ENCODE peak calls at places on chromosomes 16 and 17, in seven cellular contexts. A is cardiac muscle cell, C is caudate nucleus, E is right cardiac atrium, F is IMR-90, I is osteoblast, M is spleen. Z is an unnamed sample.

GRCh38 chr17:67488768-67489167 is 111.7 kb downstream of the PITPNC1 start:
- DNase-seq in A (no peak), C (no peak), E (no peak), F (no peak), I (no peak), M (no peak), Z (no peak)

GRCh38 chr16:88331989-88332920 is 50.5 kb upstream of the ZNF469 start:
- DNase-seq in A (peak), C (no peak), E (no peak), F (peak), I (peak), M (no peak), Z (peak)

GRCh38 chr17:42133461-42134041 is 10.9 kb downstream of the HSPB9 start:
- DNase-seq in A (no peak), C (no peak), E (no peak), F (no peak), I (peak), M (peak), Z (no peak)

GRCh38 chr17:49696233-49696761 is 11.5 kb downstream of the SLC35B1 start:
- DNase-seq in A (no peak), C (no peak), E (no peak), F (peak), I (no peak), M (peak), Z (no peak)

GRCh38 chr16:28538733-28539596 is at the start of gene NUPR1:
- DNase-seq in A (peak), C (peak), E (peak), F (peak), I (peak), M (no peak), Z (peak)

GRCh38 chr16:58087209-58087913 is 41.8 kb downstream of the CFAP20 start:
- DNase-seq in A (no peak), C (no peak), E (no peak), F (no peak), I (no peak), M (peak), Z (no peak)

GRCh38 chr17:70871180-70871818 is 702.0 kb downstream of the KCNJ2 start:
- DNase-seq in A (no peak), C (no peak), E (no peak), F (no peak), I (no peak), M (no peak), Z (no peak)

GRCh38 chr17:34840758-34841157 is 120.5 kb downstream of the CCT6B start:
- DNase-seq in A (peak), C (no peak), E (no peak), F (no peak), I (no peak), M (no peak), Z (no peak)

GRCh38 chr16:75265911-75266701 is 14.7 kb upstream of the BCAR1 start:
- DNase-seq in A (peak), C (peak), E (peak), F (peak), I (peak), M (no peak), Z (peak)

GRCh38 chr16:84795338-84796053 is 24.3 kb upstream of the CRISPLD2 start:
- DNase-seq in A (peak), C (no peak), E (peak), F (peak), I (peak), M (peak), Z (peak)

GRCh38 chr17:60391419-60392041 is 403 bp downstream of the USP32 start:
- DNase-seq in A (no peak), C (no peak), E (no peak), F (no peak), I (peak), M (no peak), Z (no peak)

GRCh38 chr17:55390364-55390977 is 31.2 kb downstream of the MMD start:
- DNase-seq in A (peak), C (no peak), E (no peak), F (no peak), I (no peak), M (no peak), Z (no peak)

GRCh38 chr16:73521499-73521898 is 473.6 kb upstream of the ZFHX3 start:
- DNase-seq in A (no peak), C (no peak), E (no peak), F (no peak), I (no peak), M (no peak), Z (no peak)

GRCh38 chr17:51133365-51133764 is 12.7 kb upstream of the SPAG9 start:
- DNase-seq in A (no peak), C (no peak), E (no peak), F (no peak), I (peak), M (no peak), Z (no peak)

GRCh38 chr16:46743232-46743719 is 4.9 kb downstream of the MYLK3 start:
- DNase-seq in A (peak), C (no peak), E (peak), F (peak), I (peak), M (peak), Z (no peak)

GRCh38 chr16:69166946-69167930 is 19.7 kb upstream of the SNTB2 start:
- DNase-seq in A (peak), C (no peak), E (no peak), F (peak), I (peak), M (no peak), Z (no peak)

GRCh38 chr16:27154573-27155521 is 48.5 kb upstream of the KDM8 start:
- DNase-seq in A (peak), C (no peak), E (peak), F (peak), I (peak), M (peak), Z (peak)

GRCh38 chr17:80679816-80680215 is 135.2 kb downstream of the RPTOR start:
- DNase-seq in A (no peak), C (no peak), E (no peak), F (no peak), I (no peak), M (no peak), Z (no peak)

GRCh38 chr17:81498953-81499600 is 13.5 kb downstream of the ACTG1 start:
- DNase-seq in A (no peak), C (no peak), E (peak), F (no peak), I (no peak), M (no peak), Z (no peak)

GRCh38 chr17:69959291-69959690 is 115.7 kb upstream of the KCNJ16 start:
- DNase-seq in A (no peak), C (no peak), E (no peak), F (no peak), I (no peak), M (no peak), Z (no peak)

GRCh38 chr17:4035081-4035680 is 70.9 kb upstream of the ATP2A3 start:
- DNase-seq in A (no peak), C (no peak), E (no peak), F (no peak), I (no peak), M (no peak), Z (no peak)

GRCh38 chr17:13209091-13209490 is 191.3 kb upstream of the ELAC2 start:
- DNase-seq in A (peak), C (no peak), E (no peak), F (no peak), I (no peak), M (no peak), Z (no peak)

GRCh38 chr16:89700649-89701424 is 668 bp downstream of the SPATA2L start:
- DNase-seq in A (peak), C (no peak), E (peak), F (peak), I (peak), M (peak), Z (peak)

GRCh38 chr16:20355114-20355782 is 2.7 kb upstream of the UMOD start:
- DNase-seq in A (no peak), C (no peak), E (no peak), F (no peak), I (no peak), M (no peak), Z (no peak)

GRCh38 chr17:21029515-21029914 is 13.3 kb downstream of the USP22 start:
- DNase-seq in A (no peak), C (no peak), E (no peak), F (no peak), I (no peak), M (no peak), Z (no peak)

GRCh38 chr16:50069060-50069459 is 3.3 kb downstream of the HEATR3 start:
- DNase-seq in A (no peak), C (no peak), E (no peak), F (no peak), I (no peak), M (no peak), Z (no peak)

GRCh38 chr17:14228903-14229302 is 7.8 kb downstream of the CDRT15 start:
- DNase-seq in A (no peak), C (no peak), E (no peak), F (peak), I (peak), M (no peak), Z (no peak)

GRCh38 chr17:5237541-5238016 is 2.9 kb upstream of the SCIMP start:
- DNase-seq in A (peak), C (no peak), E (peak), F (peak), I (peak), M (peak), Z (no peak)

GRCh38 chr17:58520843-58521430 is 6.5 kb upstream of the MTMR4 start:
- DNase-seq in A (peak), C (no peak), E (no peak), F (peak), I (peak), M (no peak), Z (no peak)

GRCh38 chr16:8804313-8804712 is 6.7 kb downstream of the PMM2 start:
- DNase-seq in A (no peak), C (no peak), E (no peak), F (no peak), I (no peak), M (no peak), Z (no peak)

GRCh38 chr17:58564971-58565370 is 50.5 kb upstream of the MTMR4 start:
- DNase-seq in A (no peak), C (no peak), E (no peak), F (no peak), I (no peak), M (no peak), Z (no peak)

GRCh38 chr16:50207652-50208051 is 54.5 kb downstream of the TENT4B start:
- DNase-seq in A (peak), C (no peak), E (no peak), F (peak), I (no peak), M (no peak), Z (no peak)

GRCh38 chr17:59154721-59155438 is at the start of gene SKA2:
- DNase-seq in A (peak), C (peak), E (peak), F (no peak), I (peak), M (peak), Z (peak)

GRCh38 chr16:24539850-24540484 is 601 bp downstream of the RBBP6 start:
- DNase-seq in A (peak), C (no peak), E (peak), F (peak), I (peak), M (peak), Z (peak)

GRCh38 chr17:5821057-5821456 is 236.7 kb upstream of the NLRP1 start:
- DNase-seq in A (no peak), C (no peak), E (no peak), F (peak), I (no peak), M (no peak), Z (no peak)

DNA sequence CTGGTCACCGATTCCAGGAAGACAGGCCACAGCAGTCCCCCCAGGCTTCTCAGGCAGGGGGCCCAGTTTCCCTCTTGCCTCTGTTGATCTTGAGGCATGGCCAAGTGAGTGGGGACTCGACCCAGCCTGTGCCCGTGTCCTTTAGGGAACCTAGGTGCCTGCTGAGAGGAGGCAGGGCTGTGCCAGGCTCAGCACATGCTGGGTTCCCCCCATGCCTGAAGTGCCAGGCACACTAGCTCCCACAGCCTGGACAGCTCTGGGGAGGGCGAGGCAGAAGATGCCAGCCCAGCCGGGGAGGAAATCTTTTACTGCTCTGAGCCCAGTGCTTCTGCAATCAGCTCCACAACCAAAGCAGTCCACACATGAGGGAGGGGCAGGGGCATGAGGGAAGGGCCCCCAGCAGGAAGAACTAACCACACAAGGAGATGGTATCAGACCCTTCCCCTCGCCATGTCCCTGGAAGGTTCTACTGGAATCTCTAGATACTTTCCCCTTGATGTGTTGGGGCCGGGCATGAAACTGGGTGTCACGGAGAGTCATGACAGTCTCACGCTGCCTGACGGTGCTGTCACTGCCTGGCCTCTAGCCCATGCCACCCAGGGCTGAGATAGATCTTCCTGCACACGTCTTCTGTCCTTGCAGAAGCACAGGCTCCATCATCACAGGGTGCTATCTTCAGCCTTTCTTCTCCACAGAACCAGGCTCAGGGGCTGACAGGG is 25.5 kb downstream of the MYO18A start:
- DNase-seq in A (no peak), C (no peak), E (peak), F (no peak), I (peak), M (no peak), Z (no peak)
- H3K27ac ChIP-seq in A (peak), C (peak), E (peak), F (peak), I (peak), M (peak), Z (peak)

GRCh38 chr17:43529977-43530302 is 16.2 kb downstream of the ETV4 start:
- DNase-seq in A (no peak), C (no peak), E (no peak), F (no peak), I (no peak), M (no peak), Z (no peak)
- H3K27ac ChIP-seq in A (peak), C (no peak), E (peak), F (peak), I (peak), M (peak), Z (peak)

GRCh38 chr17:47276444-47276843 is 22.8 kb downstream of the ITGB3 start:
- DNase-seq in A (no peak), C (no peak), E (no peak), F (no peak), I (no peak), M (no peak), Z (no peak)
- H3K27ac ChIP-seq in A (peak), C (no peak), E (peak), F (peak), I (peak), M (peak), Z (peak)

GRCh38 chr16:11004351-11004750 is 60.0 kb downstream of the CLEC16A start:
- DNase-seq in A (peak), C (no peak), E (no peak), F (peak), I (no peak), M (no peak), Z (no peak)

GRCh38 chr16:11004957-11005610 is 60.7 kb downstream of the CLEC16A start:
- DNase-seq in A (no peak), C (no peak), E (no peak), F (peak), I (peak), M (no peak), Z (no peak)

GRCh38 chr16:10999313-10999712 is 54.9 kb downstream of the CLEC16A start:
- DNase-seq in A (no peak), C (no peak), E (no peak), F (no peak), I (no peak), M (no peak), Z (no peak)

GRCh38 chr16:11003141-11003540 is 58.8 kb downstream of the CLEC16A start:
- DNase-seq in A (no peak), C (no peak), E (no peak), F (no peak), I (no peak), M (no peak), Z (no peak)

GRCh38 chr16:11001611-11002010 is 57.2 kb downstream of the CLEC16A start:
- DNase-seq in A (no peak), C (no peak), E (no peak), F (no peak), I (no peak), M (no peak), Z (no peak)
- H3K27ac ChIP-seq in A (no peak), C (no peak), E (no peak), F (no peak), I (no peak), M (no peak), Z (no peak)

GRCh38 chr17:73799781-73800627 is 155.8 kb upstream of the SDK2 start:
- DNase-seq in A (no peak), C (no peak), E (no peak), F (no peak), I (no peak), M (no peak), Z (no peak)

GRCh38 chr17:73799091-73799490 is 154.8 kb upstream of the SDK2 start:
- DNase-seq in A (no peak), C (no peak), E (no peak), F (no peak), I (no peak), M (no peak), Z (no peak)

GRCh38 chr17:73798111-73798748 is 154.0 kb upstream of the SDK2 start:
- DNase-seq in A (peak), C (no peak), E (no peak), F (peak), I (peak), M (no peak), Z (no peak)

GRCh38 chr17:73795730-73796129 is 151.5 kb upstream of the SDK2 start:
- DNase-seq in A (no peak), C (no peak), E (no peak), F (no peak), I (peak), M (no peak), Z (no peak)

DNA sequence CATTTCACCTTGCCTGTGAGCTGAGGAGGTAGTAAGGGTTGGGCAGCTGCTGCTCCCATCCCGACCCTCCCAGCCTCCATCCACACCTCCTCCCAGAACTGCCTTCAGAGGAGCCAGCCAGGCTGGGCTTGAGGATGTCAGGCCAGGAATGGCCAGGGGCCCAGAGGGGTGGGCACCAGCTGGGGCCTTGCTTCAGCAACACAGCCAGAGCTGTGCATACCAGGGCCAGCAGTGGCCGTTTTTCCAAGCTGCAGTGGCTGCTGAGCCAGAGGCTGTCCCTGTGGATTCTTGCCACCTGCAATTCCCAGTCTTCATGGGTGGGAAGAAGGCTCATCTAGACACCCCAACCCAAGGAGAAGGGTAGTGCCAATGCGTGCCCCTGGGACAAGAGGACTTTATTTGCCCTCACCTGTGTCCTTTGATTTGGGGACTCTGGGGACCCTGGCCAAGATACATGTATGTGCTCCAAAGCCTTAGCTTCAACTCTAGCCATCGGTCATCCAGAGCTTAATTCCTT is 153.4 kb upstream of the SDK2 start:
- DNase-seq in A (no peak), C (no peak), E (no peak), F (no peak), I (no peak), M (no peak), Z (no peak)
- H3K27ac ChIP-seq in A (no peak), C (no peak), E (no peak), F (no peak), I (no peak), M (no peak), Z (no peak)

GRCh38 chr17:74748529-74749261 is at the start of gene NHERF1:
- DNase-seq in A (peak), C (peak), E (peak), F (peak), I (peak), M (peak), Z (peak)
- H3K27ac ChIP-seq in A (peak), C (peak), E (peak), F (no peak), I (no peak), M (peak), Z (peak)

DNA sequence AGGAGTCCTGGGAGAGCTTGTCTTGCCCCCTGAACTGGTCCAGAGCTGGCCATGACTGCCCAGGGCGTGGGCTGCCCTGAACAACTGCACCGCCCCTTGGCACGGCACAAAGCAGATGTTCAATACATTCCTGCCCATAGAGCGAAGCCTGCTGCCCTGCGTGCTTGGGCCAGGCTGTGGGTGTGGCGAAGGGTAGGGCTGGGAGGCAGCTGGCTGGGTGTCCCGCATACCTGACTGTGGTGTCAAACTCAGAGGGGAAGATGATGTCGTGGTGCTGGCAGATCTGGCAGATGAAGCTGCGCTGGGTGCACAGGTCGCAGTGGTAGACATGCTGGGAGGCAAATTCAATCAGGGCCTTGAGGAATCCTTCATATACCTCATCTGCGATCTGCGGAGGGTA is 124.2 kb upstream of the SMURF2 start:
- DNase-seq in A (no peak), C (no peak), E (no peak), F (no peak), I (peak), M (no peak), Z (peak)
- H3K27ac ChIP-seq in A (no peak), C (no peak), E (no peak), F (no peak), I (no peak), M (no peak), Z (no peak)

Z was measured in uterus.